ENCODE peak calls at places on chromosomes 1 and 21, in four cellular contexts. N is GM12878, Y is HepG2, H is H1. I is an unnamed sample.

GRCh38 chr1:23632479-23633160 is 59.0 kb upstream of the RPL11 start:
- DNase-seq in N (no peak), Y (no peak), H (no peak), I (no peak)

GRCh38 chr1:23619299-23620188 is 60.2 kb upstream of the ID3 start:
- DNase-seq in N (no peak), Y (no peak), H (no peak), I (no peak)

GRCh38 chr1:171899838-171900237 is 58.5 kb downstream of the DNM3 start:
- DNase-seq in N (no peak), Y (no peak), H (no peak), I (no peak)

GRCh38 chr1:100455478-100456072 is 82.4 kb upstream of the GPR88 start:
- DNase-seq in N (no peak), Y (no peak), H (no peak), I (no peak)

GRCh38 chr1:152109998-152110294 is 5.3 kb downstream of the TCHH start:
- DNase-seq in N (no peak), Y (no peak), H (no peak), I (no peak)

GRCh38 chr1:95018602-95019369 is 54.0 kb downstream of the ALG14 start:
- DNase-seq in N (no peak), Y (no peak), H (no peak), I (no peak)

GRCh38 chr1:1356166-1356795 is 2.1 kb downstream of the MXRA8 start:
- DNase-seq in N (no peak), Y (no peak), H (no peak), I (no peak)

GRCh38 chr1:151829352-151830046 is 2.1 kb downstream of the RORC start:
- DNase-seq in N (no peak), Y (no peak), H (no peak), I (no peak)

GRCh38 chr1:33383974-33384767 is 46.7 kb downstream of the PHC2 start:
- DNase-seq in N (no peak), Y (no peak), H (no peak), I (no peak)

GRCh38 chr1:167563579-167564246 is 10.2 kb upstream of the CREG1 start:
- DNase-seq in N (no peak), Y (no peak), H (no peak), I (no peak)

GRCh38 chr1:178134061-178134460 is 40.2 kb downstream of the RASAL2 start:
- DNase-seq in N (no peak), Y (no peak), H (no peak), I (no peak)

GRCh38 chr1:169527461-169528213 is 41.9 kb upstream of the SLC19A2 start:
- DNase-seq in N (no peak), Y (no peak), H (no peak), I (no peak)

GRCh38 chr1:16075337-16076002 is 2.0 kb upstream of the FAM131C start:
- DNase-seq in N (no peak), Y (no peak), H (no peak), I (no peak)

GRCh38 chr1:60130703-60131102 is 57.1 kb upstream of the C1orf87 start:
- DNase-seq in N (no peak), Y (no peak), H (no peak), I (no peak)

GRCh38 chr1:53410100-53410541 is 49.1 kb upstream of the DMRTB1 start:
- DNase-seq in N (peak; percentile 36), Y (no peak), H (no peak), I (no peak)

GRCh38 chr1:218384576-218384975 is 39.4 kb downstream of the TGFB2 start:
- DNase-seq in N (no peak), Y (no peak), H (no peak), I (no peak)

GRCh38 chr1:83900530-83900929 is 98.4 kb downstream of the TTLL7 start:
- DNase-seq in N (no peak), Y (no peak), H (no peak), I (no peak)

GRCh38 chr1:63883494-63884235 is 109.8 kb downstream of the ROR1 start:
- DNase-seq in N (no peak), Y (no peak), H (no peak), I (no peak)

GRCh38 chr1:196535727-196536126 is 72.5 kb downstream of the KCNT2 start:
- DNase-seq in N (no peak), Y (no peak), H (no peak), I (peak; percentile 15)

GRCh38 chr1:17611991-17612390 is 72.5 kb downstream of the ARHGEF10L start:
- DNase-seq in N (no peak), Y (no peak), H (no peak), I (no peak)

GRCh38 chr1:169106921-169107672 is 607 bp downstream of the ATP1B1 start:
- DNase-seq in N (no peak), Y (no peak), H (no peak), I (no peak)

GRCh38 chr1:161185282-161185682 is 8.0 kb upstream of the B4GALT3 start:
- DNase-seq in N (peak; percentile 98), Y (no peak), H (no peak), I (no peak)

GRCh38 chr1:153058826-153059784 is 1.8 kb upstream of the SPRR2A start:
- DNase-seq in N (no peak), Y (no peak), H (no peak), I (no peak)

GRCh38 chr1:43531453-43531905 is 796 bp downstream of the PTPRF start:
- DNase-seq in N (no peak), Y (no peak), H (no peak), I (no peak)
- TF ChIP-seq SUZ12 in N (no peak), Y (no peak), H (no peak), I (no peak)

GRCh38 chr1:9314711-9315379 is 22.2 kb downstream of the SPSB1 start:
- DNase-seq in N (no peak), Y (no peak), H (no peak), I (no peak)
- TF ChIP-seq YY1 in N (no peak), Y (no peak), H (no peak), I (no peak)

DNA sequence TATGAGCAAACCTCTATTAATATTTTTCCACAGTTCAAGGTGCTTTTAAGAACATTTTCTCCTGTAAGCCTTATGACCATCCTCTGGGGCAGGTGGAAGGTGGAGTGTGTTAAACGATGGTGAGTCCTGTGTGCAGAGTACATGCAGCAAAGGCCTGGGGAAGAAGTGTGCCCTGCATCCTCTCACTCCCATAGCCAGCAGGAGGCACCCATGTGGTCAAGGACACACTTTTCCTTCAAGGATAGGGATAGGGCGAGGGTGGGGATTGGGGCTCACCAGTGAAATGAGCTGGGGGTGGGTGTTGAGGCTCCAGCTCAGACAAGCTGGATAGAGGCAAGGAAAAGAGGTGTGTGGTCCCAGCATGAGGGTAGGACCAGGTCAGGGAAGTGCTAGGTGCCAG is 120.8 kb upstream of the KCNE2 start:
- DNase-seq in N (no peak), Y (no peak), H (no peak), I (no peak)
- H3K4me3 ChIP-seq in N (no peak overlapping the region), Y (no peak overlapping the region), H (no peak overlapping the region), I (no peak overlapping the region)

GRCh38 chr1:22365331-22366295 is 86.0 kb upstream of the ZBTB40 start:
- DNase-seq in N (no peak), Y (no peak), H (no peak), I (no peak)
- TF ChIP-seq SUZ12 in N (no peak), Y (no peak), H (no peak), I (no peak)

GRCh38 chr1:150549496-150550221 is 451 bp downstream of the ADAMTSL4 start:
- DNase-seq in N (no peak), Y (no peak), H (no peak), I (no peak)
- TF ChIP-seq YY1 in N (no peak), Y (no peak), H (no peak), I (no peak)